ENCODE peak calls at places on chromosomes 6 and 20, in nine cellular contexts. V is effector CD8-positive, alpha-beta T cell; A is EH; D is psoas muscle; U is mesothelial cell of epicardium; L is Right ventricle myocardium superior; C is WTC11; Y is activated CD8-positive, alpha-beta memory T cell treated with anti-CD3 and anti-CD28 coated beads for 1 hour; W is breast epithelium. O is an unnamed sample.

GRCh38 chr6:42249279-42249678 is 31.6 kb upstream of the MRPS10 start:
- DNase-seq in V (no peak), A (no peak), D (no peak), U (no peak), L (no peak), C (no peak), Y (no peak), W (no peak), O (no peak)

GRCh38 chr20:31543966-31544598 is 29.8 kb downstream of the HM13 start:
- DNase-seq in V (no peak), A (peak; percentile 99), D (no peak), U (no peak), L (no peak), C (no peak), Y (no peak), W (no peak), O (no peak)

GRCh38 chr20:2879148-2879547 is 5.9 kb downstream of the PTPRA start:
- DNase-seq in V (no peak), A (peak; percentile 84), D (no peak), U (no peak), L (no peak), C (no peak), Y (no peak), W (no peak), O (no peak)

GRCh38 chr20:32589256-32589655 is 4.1 kb upstream of the NOL4L start:
- DNase-seq in V (no peak), A (peak; percentile 60), D (no peak), U (no peak), L (no peak), C (no peak), Y (no peak), W (no peak), O (no peak)

GRCh38 chr20:38937000-38937399 is 10.8 kb downstream of the FAM83D start:
- DNase-seq in V (no peak), A (no peak), D (no peak), U (no peak), L (no peak), C (no peak), Y (no peak), W (no peak), O (no peak)

GRCh38 chr6:157774153-157775135 is 48.6 kb upstream of the SNX9 start:
- DNase-seq in V (peak; percentile 20), A (no peak), D (no peak), U (no peak), L (no peak), C (no peak), Y (no peak), W (no peak), O (peak; percentile 7)

GRCh38 chr6:75023634-75024033 is 182.2 kb downstream of the COL12A1 start:
- DNase-seq in V (no peak), A (peak; percentile 42), D (no peak), U (no peak), L (no peak), C (no peak), Y (no peak), W (no peak), O (no peak)

GRCh38 chr20:62177307-62177706 is 5.5 kb upstream of the MTG2 start:
- DNase-seq in V (no peak), A (no peak), D (peak; percentile 0), U (no peak), L (no peak), C (no peak), Y (no peak), W (no peak), O (no peak)

GRCh38 chr6:122747573-122747972 is 31.9 kb upstream of the FABP7 start:
- DNase-seq in V (no peak), A (no peak), D (no peak), U (no peak), L (no peak), C (no peak), Y (no peak), W (no peak), O (no peak)